ENCODE peak calls at places on chromosome 16, in five cellular contexts. A, E, P, Q and H are unnamed samples.

GRCh38 chr16:11061629-11062270 is 117.4 kb downstream of the CLEC16A start:
- DNase-seq in A (no peak), E (no peak), P (no peak), Q (no peak), H (no peak)

GRCh38 chr16:30786936-30787612 is at the start of gene ZNF629:
- DNase-seq in A (peak), E (peak), P (peak), Q (peak), H (no peak)

GRCh38 chr16:49115956-49116355 is 165.7 kb downstream of the CBLN1 start:
- DNase-seq in A (no peak), E (no peak), P (no peak), Q (no peak), H (no peak)

GRCh38 chr16:23974223-23974622 is 138.4 kb downstream of the PRKCB start:
- DNase-seq in A (no peak), E (no peak), P (no peak), Q (no peak), H (no peak)

GRCh38 chr16:10383626-10384025 is 2.2 kb upstream of the ATF7IP2 start:
- DNase-seq in A (no peak), E (no peak), P (no peak), Q (no peak), H (no peak)

GRCh38 chr16:57092786-57093301 is 461 bp downstream of the CPNE2 start:
- DNase-seq in A (peak), E (no peak), P (peak), Q (peak), H (peak)

GRCh38 chr16:54204756-54205155 is 81.8 kb downstream of the IRX3 start:
- DNase-seq in A (no peak), E (no peak), P (no peak), Q (no peak), H (no peak)

GRCh38 chr16:74563828-74564263 is 43.1 kb downstream of the GLG1 start:
- DNase-seq in A (peak), E (peak), P (peak), Q (peak), H (no peak)

GRCh38 chr16:75593825-75594820 is 27.9 kb downstream of the GABARAPL2 start:
- DNase-seq in A (no peak), E (peak), P (peak), Q (peak), H (no peak)

GRCh38 chr16:70694088-70694487 is 8.2 kb upstream of the MTSS2 start:
- DNase-seq in A (peak), E (peak), P (peak), Q (no peak), H (no peak)

GRCh38 chr16:56400458-56400857 is 24.9 kb downstream of the AMFR start:
- DNase-seq in A (no peak), E (no peak), P (no peak), Q (no peak), H (no peak)

GRCh38 chr16:11315499-11315898 is 29.8 kb upstream of the RMI2 start:
- DNase-seq in A (no peak), E (no peak), P (no peak), Q (no peak), H (no peak)

GRCh38 chr16:71645450-71645849 is 19.5 kb downstream of the MARVELD3 start:
- DNase-seq in A (no peak), E (peak), P (peak), Q (peak), H (peak)

GRCh38 chr16:86157616-86158247 is 258.8 kb downstream of the IRF8 start:
- DNase-seq in A (no peak), E (no peak), P (no peak), Q (no peak), H (no peak)

GRCh38 chr16:86680137-86680536 is 101.8 kb downstream of the FOXL1 start:
- DNase-seq in A (no peak), E (peak), P (peak), Q (no peak), H (no peak)

GRCh38 chr16:30747331-30747730 is 894 bp upstream of the PHKG2 start:
- DNase-seq in A (no peak), E (peak), P (peak), Q (no peak), H (no peak)

GRCh38 chr16:74999208-74999682 is 421 bp downstream of the ZNRF1 start:
- DNase-seq in A (peak), E (no peak), P (peak), Q (no peak), H (peak)

GRCh38 chr16:53053967-53054669 is 673 bp upstream of the CHD9 start:
- DNase-seq in A (peak), E (no peak), P (peak), Q (peak), H (peak)

GRCh38 chr16:53960954-53961616 is 257.1 kb downstream of the FTO start:
- DNase-seq in A (no peak), E (no peak), P (no peak), Q (no peak), H (no peak)

GRCh38 chr16:19114359-19115147 is 789 bp downstream of the ITPRIPL2 start:
- DNase-seq in A (peak), E (peak), P (peak), Q (no peak), H (peak)

DNA sequence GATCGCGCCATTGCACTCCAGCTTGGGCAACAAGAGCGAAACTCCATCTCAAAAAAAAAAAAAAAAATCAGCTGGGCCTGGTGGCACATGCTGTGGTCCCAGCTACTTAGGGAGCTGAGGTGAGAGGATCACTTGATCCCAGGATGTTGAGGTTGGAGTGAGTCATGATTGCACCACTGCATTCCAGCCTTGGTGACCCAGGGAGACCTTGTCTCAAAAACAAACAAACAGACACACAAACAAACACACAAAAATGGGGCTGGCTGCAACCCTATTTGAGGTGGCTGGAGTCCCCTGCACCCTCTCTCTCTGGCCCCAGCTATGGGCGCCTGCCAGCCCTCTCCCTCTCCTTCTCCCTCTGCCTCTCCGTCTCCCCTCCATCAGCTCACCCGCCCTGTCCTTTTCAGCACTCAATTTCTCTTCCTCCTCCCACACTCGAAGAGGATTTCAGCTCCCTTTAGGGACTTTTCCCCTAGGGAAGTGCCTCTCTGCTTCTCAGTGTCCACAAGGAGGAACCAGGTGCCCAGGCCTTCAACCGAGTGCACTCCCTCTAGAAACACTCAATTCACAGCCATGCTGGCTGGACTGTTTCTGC is 17.5 kb upstream of the TFAP4 start:
- DNase-seq in A (no peak), E (peak), P (peak), Q (peak), H (no peak)
- TF ChIP-seq CTCF in A (no peak), E (peak), P (peak), Q (no peak), H (no peak)

DNA sequence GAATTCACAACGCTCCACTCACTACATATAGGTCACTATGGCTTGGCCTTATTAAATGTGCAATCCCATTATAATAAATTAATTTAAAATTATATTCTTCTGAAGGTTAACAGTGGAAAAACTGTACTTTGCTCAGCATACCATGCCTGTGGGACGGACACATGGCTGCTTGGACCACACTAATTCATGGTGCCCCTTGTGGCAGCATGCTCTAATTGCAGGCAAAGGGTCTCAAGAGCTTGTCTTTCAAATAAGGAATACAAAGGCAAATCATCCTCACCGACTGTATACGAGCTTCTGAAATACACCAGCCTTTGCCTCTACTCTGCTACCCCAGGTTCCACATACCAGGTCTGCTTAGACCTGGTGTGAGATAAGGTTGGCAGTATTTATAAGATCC is 11.7 kb downstream of the SMPD3 start:
- DNase-seq in A (no peak), E (no peak), P (no peak), Q (peak), H (no peak)
- TF ChIP-seq CTCF in A (no peak), E (peak), P (no peak), Q (peak), H (peak)

DNA sequence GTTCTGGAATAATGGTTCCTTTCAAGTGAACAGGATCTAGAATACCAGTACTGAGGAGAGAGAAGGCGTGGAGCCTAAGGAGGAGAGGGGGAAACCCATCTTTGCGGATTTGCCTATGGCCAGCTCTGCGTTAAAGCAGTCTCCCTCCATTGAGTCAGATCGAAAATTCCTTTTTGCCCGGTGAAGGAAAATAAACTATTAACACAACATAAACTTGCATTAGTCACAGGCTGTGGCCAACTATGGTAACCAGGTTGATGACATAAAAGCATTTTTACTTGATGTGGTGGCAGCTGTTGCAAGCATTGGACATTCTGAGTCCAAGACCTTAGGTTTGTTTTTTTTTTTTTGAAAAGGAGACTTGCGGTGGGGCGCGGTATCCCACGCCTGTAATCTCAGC is 8.9 kb downstream of the LDAF1 start:
- DNase-seq in A (no peak), E (peak), P (peak), Q (no peak), H (no peak)
- TF ChIP-seq CTCF in A (no peak), E (no peak), P (no peak), Q (no peak), H (no peak)

GRCh38 chr16:83418565-83418964 is 389.2 kb upstream of the HSBP1 start:
- DNase-seq in A (no peak), E (no peak), P (no peak), Q (no peak), H (no peak)
- TF ChIP-seq CTCF in A (no peak), E (no peak), P (no peak), Q (no peak), H (no peak)

GRCh38 chr16:66908762-66909559 is 9.7 kb downstream of the CDH16 start:
- DNase-seq in A (no peak), E (no peak), P (no peak), Q (no peak), H (no peak)
- TF ChIP-seq CTCF in A (no peak), E (no peak), P (no peak), Q (no peak), H (no peak)

GRCh38 chr16:77599793-77600415 is 122.4 kb upstream of the NUDT7 start:
- DNase-seq in A (no peak), E (peak), P (peak), Q (peak), H (peak)
- TF ChIP-seq CTCF in A (peak), E (peak), P (peak), Q (peak), H (peak)

GRCh38 chr16:68367034-68367433 is 56.2 kb downstream of the PRMT7 start:
- DNase-seq in A (no peak), E (peak), P (peak), Q (peak), H (peak)
- TF ChIP-seq CTCF in A (peak), E (peak), P (peak), Q (no peak), H (peak)

GRCh38 chr16:27174798-27175197 is 28.5 kb upstream of the KDM8 start:
- DNase-seq in A (no peak), E (peak), P (peak), Q (no peak), H (no peak)

GRCh38 chr16:27171584-27171983 is 31.7 kb upstream of the KDM8 start:
- DNase-seq in A (no peak), E (no peak), P (no peak), Q (no peak), H (no peak)

GRCh38 chr16:27174007-27174406 is 29.3 kb upstream of the KDM8 start:
- DNase-seq in A (no peak), E (no peak), P (no peak), Q (no peak), H (no peak)

GRCh38 chr16:27168790-27169189 is 34.5 kb upstream of the KDM8 start:
- DNase-seq in A (no peak), E (no peak), P (no peak), Q (no peak), H (no peak)

GRCh38 chr16:27169511-27170071 is 33.7 kb upstream of the KDM8 start:
- DNase-seq in A (no peak), E (peak), P (peak), Q (peak), H (no peak)
- TF ChIP-seq CTCF in A (no peak), E (peak), P (peak), Q (peak), H (peak)

GRCh38 chr16:2007081-2007836 is 2.4 kb downstream of the ZNF598 start:
- DNase-seq in A (no peak), E (no peak), P (no peak), Q (no peak), H (no peak)
- TF ChIP-seq CTCF in A (no peak), E (no peak), P (no peak), Q (no peak), H (no peak)

GRCh38 chr16:4517812-4518211 is 20.8 kb downstream of the CDIP1 start:
- DNase-seq in A (no peak), E (no peak), P (peak), Q (peak), H (no peak)
- TF ChIP-seq CTCF in A (peak), E (peak), P (peak), Q (peak), H (peak)